ENCODE peak calls at places on chromosomes 4 and X, in four cellular contexts. W, P, M and H are unnamed samples.
A peak's percentile ranks its signal among the peaks of the same experiment; 100 is the strongest.

GRCh38 chr4:145895056-145895455 is 43.6 kb downstream of the ZNF827 start:
- DNase-seq in P (no peak), W (no peak), M (no peak), H (no peak)

GRCh38 chr4:71211748-71212147 is 127.1 kb upstream of the SLC4A4 start:
- DNase-seq in P (no peak), W (no peak), M (no peak), H (no peak)

GRCh38 chr4:185117300-185117934 is 25.6 kb upstream of the SLC25A4 start:
- DNase-seq in M (no peak), P (no peak), W (no peak), H (no peak)

GRCh38 chr4:82428526-82428968 is 1.7 kb downstream of the HNRNPDL start:
- DNase-seq in P (no peak), W (no peak), M (no peak), H (no peak)

GRCh38 chr4:112003508-112003907 is 141.7 kb upstream of the FAM241A start:
- DNase-seq in P (no peak), W (no peak), M (no peak), H (no peak)

GRCh38 chr4:65023877-65024670 is 614.8 kb upstream of the TECRL start:
- DNase-seq in W (no peak), M (no peak), P (no peak), H (no peak)

GRCh38 chrX:102723456-102723855 is 2.9 kb downstream of the GPRASP3 start:
- DNase-seq in M (no peak), P (no peak), W (no peak), H (no peak)

GRCh38 chrX:103309860-103310591 is 764 bp downstream of the BEX2 start:
- DNase-seq in P (peak; percentile 55), M (no peak), W (no peak), H (no peak)

GRCh38 chr4:1232661-1233621 is 16.0 kb downstream of the CTBP1 start:
- DNase-seq in P (no peak), W (no peak), M (no peak), H (no peak)

GRCh38 chr4:10020871-10021676 is at the start of gene SLC2A9:
- DNase-seq in M (peak; percentile 67), P (no peak), W (no peak), H (no peak)

GRCh38 chr4:109294006-109294405 is 8.5 kb downstream of the COL25A1 start:
- DNase-seq in W (no peak), M (peak; percentile 58), P (no peak), H (no peak)

GRCh38 chr4:156505341-156505955 is 466.2 kb downstream of the PDGFC start:
- DNase-seq in W (no peak), M (peak; percentile 76), P (no peak), H (no peak)

GRCh38 chr4:149499726-149500125 is 315.9 kb downstream of the IQCM start:
- DNase-seq in P (no peak), M (no peak), W (no peak), H (no peak)

GRCh38 chrX:113048896-113049295 is 208.3 kb upstream of the AMOT start:
- DNase-seq in P (no peak), M (no peak), W (no peak), H (no peak)

GRCh38 chr4:94806376-94806775 is 48.6 kb downstream of the BMPR1B start:
- DNase-seq in W (no peak), P (no peak), M (no peak), H (no peak)

GRCh38 chrX:10477525-10477924 is 142.9 kb downstream of the MID1 start:
- DNase-seq in W (no peak), M (no peak), P (no peak), H (no peak)

DNA sequence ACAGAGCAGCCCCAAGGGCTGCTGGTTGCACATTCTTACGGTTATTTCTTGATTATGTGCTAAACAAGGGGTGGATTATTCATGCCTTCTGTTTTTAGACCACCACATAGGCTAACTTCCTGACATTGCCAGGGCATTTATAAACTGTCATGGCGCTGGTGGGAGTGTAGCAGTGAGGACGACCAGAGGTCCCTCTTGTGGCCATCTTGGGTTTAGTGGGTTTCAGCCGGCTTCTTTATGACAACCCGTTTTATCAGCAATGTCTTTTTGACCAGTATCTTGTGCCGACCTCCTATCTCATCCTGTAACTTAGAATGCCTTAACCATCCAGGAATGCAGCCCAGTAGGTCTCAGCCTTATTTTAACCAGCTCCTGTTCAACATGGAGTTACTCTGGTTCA is 212.4 kb upstream of the GRID2 start:
- DNase-seq in W (no peak), M (peak; percentile 17), P (no peak), H (no peak)
- TF ChIP-seq CTCF in W (no peak), M (peak; percentile 18), P (no peak), H (no peak)

GRCh38 chr4:144611850-144612249 is 34.1 kb upstream of the HHIP start:
- DNase-seq in P (no peak), W (no peak), M (peak; percentile 12), H (no peak)
- TF ChIP-seq CTCF in P (peak; percentile 23), W (no peak), M (peak; percentile 57), H (no peak)

GRCh38 chrX:117511379-117511778 is 605.2 kb downstream of the KLHL13 start:
- DNase-seq in P (no peak), M (no peak), W (no peak), H (no peak)

GRCh38 chrX:117508021-117508420 is 608.6 kb downstream of the KLHL13 start:
- DNase-seq in W (no peak), P (no peak), M (no peak), H (no peak)

GRCh38 chrX:117510453-117510852 is 606.2 kb downstream of the KLHL13 start:
- DNase-seq in W (no peak), M (peak; percentile 11), P (no peak), H (no peak)
- TF ChIP-seq CTCF in W (no peak), M (no peak), P (no peak), H (no peak)

DNA sequence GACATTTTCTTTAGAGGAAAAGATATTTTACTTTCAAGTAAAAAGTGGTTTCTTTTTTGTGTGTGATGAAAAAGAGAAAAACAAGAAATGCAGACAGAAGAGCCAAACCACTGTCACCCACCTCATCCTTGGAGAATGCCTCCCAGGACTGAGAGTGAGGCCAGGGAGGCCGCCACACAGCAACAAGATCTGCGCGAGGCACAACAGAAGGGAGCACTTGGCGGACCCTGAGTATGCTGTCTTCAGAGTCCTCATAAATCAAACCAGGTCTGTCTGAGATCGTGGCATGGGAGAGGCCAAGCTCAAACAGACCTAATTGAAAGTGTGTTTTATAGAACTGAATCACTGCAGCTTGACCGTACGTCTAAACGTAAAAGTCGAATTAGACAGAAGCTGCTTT is 134.3 kb upstream of the VCX2 start:
- DNase-seq in W (no peak), P (no peak), M (no peak), H (no peak)
- TF ChIP-seq CTCF in W (no peak), P (no peak), M (no peak), H (no peak)

GRCh38 chr4:16513876-16514275 is 287.6 kb upstream of the TAPT1 start:
- DNase-seq in W (no peak), M (no peak), P (no peak), H (no peak)

GRCh38 chr4:16505726-16506125 is 279.5 kb upstream of the TAPT1 start:
- DNase-seq in W (no peak), P (no peak), M (peak; percentile 9), H (no peak)

DNA sequence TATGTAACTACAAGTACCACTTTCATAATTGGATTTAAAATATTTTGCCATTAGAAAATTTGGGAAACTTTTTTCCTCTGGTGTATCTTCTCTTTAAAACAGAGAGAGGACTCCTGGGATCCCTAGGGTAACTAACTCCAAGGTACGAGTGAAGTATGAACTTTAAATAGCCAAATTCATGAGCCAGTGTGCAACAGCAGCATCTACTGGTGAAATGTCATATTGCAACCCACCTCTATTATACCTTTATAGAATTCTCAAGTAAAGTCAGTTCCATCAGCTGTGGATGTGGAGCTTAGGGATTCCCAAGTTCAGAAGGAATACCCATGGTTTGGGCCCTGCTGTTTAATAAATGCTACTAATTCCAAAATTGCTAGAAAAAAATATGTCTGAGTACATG is 282.7 kb upstream of the TAPT1 start:
- DNase-seq in M (peak; percentile 29), W (no peak), P (no peak), H (no peak)
- TF ChIP-seq CTCF in M (peak; percentile 63), W (no peak), P (no peak), H (no peak)

GRCh38 chr4:31692407-31692940 is 972.3 kb downstream of the PCDH7 start:
- DNase-seq in P (no peak), W (no peak), M (no peak), H (no peak)
- TF ChIP-seq CTCF in P (peak; percentile 10), W (no peak), M (peak; percentile 35), H (no peak)

DNA sequence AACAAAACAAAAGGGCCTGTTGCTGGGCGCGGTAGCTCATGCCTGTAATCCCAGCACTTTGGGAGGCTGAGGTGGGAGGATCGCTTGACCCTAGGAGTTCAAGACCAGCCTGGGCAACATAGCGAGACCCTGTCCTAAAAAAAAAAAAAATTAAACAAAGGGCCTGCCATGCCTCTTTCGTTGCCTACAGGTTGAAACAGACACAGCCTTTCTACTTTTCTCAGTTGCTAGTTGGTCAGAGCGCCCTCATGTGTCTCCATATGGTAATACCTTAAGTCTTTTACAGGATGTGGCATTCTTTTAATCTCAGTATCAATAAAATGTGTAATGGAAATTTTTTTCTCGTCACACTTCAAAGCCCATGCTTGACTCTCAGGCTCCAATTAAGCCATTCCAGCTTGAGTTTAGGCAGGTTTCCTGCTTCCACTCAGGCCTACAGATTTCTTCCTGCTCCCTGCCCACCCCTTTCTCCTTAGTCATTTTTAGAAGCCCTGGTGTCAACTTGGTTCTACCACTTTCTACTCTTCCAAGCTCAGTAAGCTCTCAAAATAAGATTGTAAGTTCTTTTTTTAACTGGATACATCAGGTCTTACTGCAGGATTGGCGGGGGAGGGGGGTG is 4.6 kb upstream of the SOWAHD start:
- DNase-seq in M (peak; percentile 78), W (no peak), P (no peak), H (no peak)
- TF ChIP-seq CTCF in M (peak; percentile 52), W (peak; percentile 40), P (peak; percentile 41), H (no peak)